ENCODE peak calls at places on chromosome 16, in eight cellular contexts. G is ascending aorta, S is neural crest cell, C is progenitor cell of endocrine pancreas, O is PC-3, H is endothelial cell, R is cardiac fibroblast, V is keratinocyte. U is an unnamed sample.

GRCh38 chr16:65154321-65154720 is 32.5 kb upstream of the CDH11 start:
- DNase-seq in R (no peak), V (no peak), H (no peak), C (no peak), S (no peak), G (no peak), O (no peak), U (peak)

GRCh38 chr16:13039526-13039925 is 138.1 kb downstream of the SHISA9 start:
- DNase-seq in V (no peak), H (no peak), S (no peak), C (no peak), R (no peak), G (no peak), O (no peak), U (no peak)

GRCh38 chr16:88680554-88681083 is 5.7 kb downstream of the SNAI3 start:
- DNase-seq in S (no peak), G (no peak), O (no peak), H (no peak), R (no peak), C (no peak), V (no peak), U (no peak)

GRCh38 chr16:69894675-69895074 is 56.5 kb upstream of the CLEC18A start:
- DNase-seq in H (no peak), V (no peak), G (no peak), O (no peak), R (no peak), C (no peak), S (peak), U (no peak)

GRCh38 chr16:31703526-31704128 is 170.0 kb upstream of the ZNF267 start:
- DNase-seq in C (no peak), S (no peak), G (no peak), H (no peak), O (no peak), R (no peak), V (no peak), U (no peak)

GRCh38 chr16:67463059-67463458 is 17.9 kb downstream of the ATP6V0D1 start:
- DNase-seq in S (no peak), H (no peak), V (no peak), R (no peak), G (no peak), C (no peak), O (no peak), U (no peak)

GRCh38 chr16:72168365-72168764 is 3.6 kb downstream of the PMFBP1 start:
- DNase-seq in H (no peak), G (no peak), V (no peak), C (no peak), O (no peak), R (no peak), S (no peak), U (no peak)

GRCh38 chr16:106623-107324 is 28.7 kb downstream of the MPG start:
- DNase-seq in R (peak), C (no peak), O (peak), G (no peak), S (peak), H (peak), V (no peak), U (peak)

GRCh38 chr16:62253926-62254325 is 217.7 kb upstream of the CDH8 start:
- DNase-seq in S (no peak), V (peak), C (no peak), H (no peak), R (no peak), O (no peak), G (no peak), U (no peak)

DNA sequence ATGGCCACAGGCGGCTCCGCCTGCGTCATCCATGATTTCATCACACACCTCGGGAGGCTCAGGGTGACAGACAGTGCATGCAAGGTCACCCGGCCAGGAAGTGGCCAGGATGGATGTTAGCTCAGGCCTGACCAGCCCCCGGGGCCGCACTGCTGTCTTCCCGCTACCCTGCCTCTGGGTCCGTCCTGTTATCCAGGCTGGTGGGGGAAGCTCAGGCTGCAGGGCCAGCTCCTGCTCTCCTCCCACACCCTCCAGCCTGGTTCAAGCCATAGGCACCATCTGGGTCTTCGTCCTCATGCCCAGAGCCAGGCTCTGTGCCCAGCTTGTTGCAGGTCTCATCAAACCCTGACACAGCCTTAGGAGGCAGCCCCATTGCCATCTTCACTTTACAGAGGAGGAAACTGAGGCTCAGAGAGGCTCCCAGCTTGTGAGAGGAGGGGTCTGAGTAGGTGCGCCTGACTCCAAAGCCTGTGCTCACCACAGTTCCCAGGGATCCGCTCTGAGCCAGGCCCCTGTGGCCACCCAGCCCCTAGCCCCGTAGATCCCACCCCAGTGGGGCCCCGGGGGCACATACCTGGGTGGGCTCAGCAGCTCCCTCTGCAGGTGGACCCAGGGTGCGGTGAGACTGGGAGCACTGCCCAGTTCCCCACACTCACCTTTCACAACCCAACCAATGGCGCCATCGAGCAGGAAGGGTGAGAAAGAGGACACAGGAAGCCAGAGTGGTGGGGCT is 414 bp upstream of the ADGRG3 start:
- DNase-seq in H (no peak), G (no peak), S (no peak), C (no peak), O (no peak), R (peak), V (no peak), U (no peak)
- TF ChIP-seq CTCF in H (no peak), G (no peak), S (peak), C (no peak), O (peak), R (peak), V (peak), U (peak)

GRCh38 chr16:58107228-58107627 is 22.0 kb downstream of the CFAP20 start:
- DNase-seq in H (no peak), G (no peak), C (no peak), R (no peak), S (no peak), V (no peak), O (no peak), U (no peak)
- TF ChIP-seq CTCF in H (no peak), G (no peak), C (peak), R (no peak), S (peak), V (no peak), O (no peak), U (no peak)

GRCh38 chr16:55508941-55509920 is at the start of gene LPCAT2:
- DNase-seq in C (peak), R (peak), O (peak), G (no peak), S (peak), H (peak), V (no peak), U (peak)

GRCh38 chr16:55510185-55510805 is 1.4 kb downstream of the LPCAT2 start:
- DNase-seq in H (no peak), R (no peak), C (no peak), G (no peak), O (no peak), S (no peak), V (no peak), U (no peak)

GRCh38 chr16:55512941-55513340 is 4.1 kb downstream of the LPCAT2 start:
- DNase-seq in S (no peak), V (no peak), O (no peak), H (no peak), C (no peak), R (no peak), G (no peak), U (no peak)

GRCh38 chr16:55515110-55515509 is 6.2 kb downstream of the LPCAT2 start:
- DNase-seq in H (no peak), R (peak), V (no peak), C (no peak), S (no peak), G (no peak), O (peak), U (no peak)

DNA sequence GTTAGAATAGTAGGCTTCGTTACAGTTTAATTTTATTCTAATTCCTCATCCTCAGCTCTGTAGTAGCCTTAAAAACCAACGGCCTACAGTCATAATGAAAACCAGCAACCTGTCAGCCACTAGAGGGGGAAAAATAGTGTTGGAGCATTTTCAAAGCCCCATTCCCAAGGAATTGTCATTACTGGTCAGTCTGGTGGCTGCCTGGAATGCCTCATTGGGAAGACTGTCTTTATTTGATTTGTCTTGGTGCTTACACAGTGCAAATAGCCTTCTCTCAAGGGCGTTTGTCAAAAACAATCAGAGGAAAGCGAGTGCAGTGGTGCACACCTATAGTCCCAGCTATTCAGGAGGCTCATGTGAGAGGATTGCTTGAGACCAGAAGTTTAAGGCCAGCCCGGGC is 4.7 kb downstream of the LPCAT2 start:
- DNase-seq in C (no peak), S (no peak), G (no peak), V (no peak), O (no peak), R (no peak), H (no peak), U (no peak)
- TF ChIP-seq CTCF in C (no peak), S (no peak), G (no peak), V (no peak), O (no peak), R (peak), H (no peak), U (no peak)

GRCh38 chr16:85027968-85028637 is 508 bp downstream of the KIAA0513 start:
- DNase-seq in C (no peak), S (no peak), H (no peak), G (no peak), O (no peak), V (no peak), R (no peak), U (no peak)
- TF ChIP-seq CTCF in C (peak), S (peak), H (no peak), G (no peak), O (peak), V (no peak), R (no peak), U (peak)

U was measured in kidney epithelial cell.